ENCODE peak calls at places on chromosome 19, in four cellular contexts. One of them, this sample, is unnamed.

GRCh38 chr19:48962029-48962848 is 2.9 kb upstream of the FTL start:
- DNase-seq in GM23338: peak
- DNase-seq in A549: peak
- DNase-seq in CD4-positive, alpha-beta T cell: peak
- DNase-seq in this sample: peak

GRCh38 chr19:35228177-35228930 is at the start of gene FAM187B:
- DNase-seq in GM23338: no peak
- DNase-seq in A549: no peak
- DNase-seq in CD4-positive, alpha-beta T cell: no peak
- DNase-seq in this sample: peak

GRCh38 chr19:55179570-55180484 is at the start of gene SYT5:
- DNase-seq in CD4-positive, alpha-beta T cell: peak
- DNase-seq in A549: peak
- DNase-seq in GM23338: peak
- DNase-seq in this sample: peak

GRCh38 chr19:784541-784940 is 12.7 kb upstream of the PTBP1 start:
- DNase-seq in CD4-positive, alpha-beta T cell: no peak
- DNase-seq in A549: peak
- DNase-seq in GM23338: peak
- DNase-seq in this sample: no peak

GRCh38 chr19:31715249-31715944 is 366.2 kb upstream of the TSHZ3 start:
- DNase-seq in A549: no peak
- DNase-seq in GM23338: peak
- DNase-seq in CD4-positive, alpha-beta T cell: no peak
- DNase-seq in this sample: no peak

GRCh38 chr19:40801449-40802299 is 2.7 kb downstream of the EGLN2 start:
- DNase-seq in GM23338: no peak
- DNase-seq in A549: no peak
- DNase-seq in CD4-positive, alpha-beta T cell: no peak
- DNase-seq in this sample: no peak

GRCh38 chr19:57099199-57099661 is 20.6 kb upstream of the USP29 start:
- DNase-seq in CD4-positive, alpha-beta T cell: peak
- DNase-seq in GM23338: peak
- DNase-seq in A549: peak
- DNase-seq in this sample: peak

GRCh38 chr19:40348961-40349507 is 539 bp downstream of the PLD3 start:
- DNase-seq in CD4-positive, alpha-beta T cell: no peak
- DNase-seq in GM23338: peak
- DNase-seq in A549: peak
- DNase-seq in this sample: no peak

GRCh38 chr19:21328402-21328801 is 808 bp downstream of the ZNF708 start:
- DNase-seq in A549: no peak
- DNase-seq in CD4-positive, alpha-beta T cell: no peak
- DNase-seq in GM23338: peak
- DNase-seq in this sample: peak

GRCh38 chr19:44623626-44624025 is 10.3 kb downstream of the IGSF23 start:
- DNase-seq in CD4-positive, alpha-beta T cell: no peak
- DNase-seq in GM23338: no peak
- DNase-seq in A549: no peak
- DNase-seq in this sample: no peak

GRCh38 chr19:35673121-35673804 is 6.9 kb downstream of the UPK1A start:
- DNase-seq in CD4-positive, alpha-beta T cell: no peak
- DNase-seq in GM23338: peak
- DNase-seq in A549: peak
- DNase-seq in this sample: peak

GRCh38 chr19:38713227-38713649 is 31.0 kb downstream of the CAPN12 start:
- DNase-seq in A549: no peak
- DNase-seq in GM23338: no peak
- DNase-seq in CD4-positive, alpha-beta T cell: no peak
- DNase-seq in this sample: no peak

GRCh38 chr19:3671680-3672574 is 28.3 kb downstream of the PIP5K1C start:
- DNase-seq in CD4-positive, alpha-beta T cell: no peak
- DNase-seq in A549: no peak
- DNase-seq in GM23338: no peak
- DNase-seq in this sample: peak
- TF ChIP-seq CTCF in CD4-positive, alpha-beta T cell: no peak
- TF ChIP-seq CTCF in A549: no peak
- TF ChIP-seq CTCF in GM23338: no peak
- TF ChIP-seq CTCF in this sample: peak

DNA sequence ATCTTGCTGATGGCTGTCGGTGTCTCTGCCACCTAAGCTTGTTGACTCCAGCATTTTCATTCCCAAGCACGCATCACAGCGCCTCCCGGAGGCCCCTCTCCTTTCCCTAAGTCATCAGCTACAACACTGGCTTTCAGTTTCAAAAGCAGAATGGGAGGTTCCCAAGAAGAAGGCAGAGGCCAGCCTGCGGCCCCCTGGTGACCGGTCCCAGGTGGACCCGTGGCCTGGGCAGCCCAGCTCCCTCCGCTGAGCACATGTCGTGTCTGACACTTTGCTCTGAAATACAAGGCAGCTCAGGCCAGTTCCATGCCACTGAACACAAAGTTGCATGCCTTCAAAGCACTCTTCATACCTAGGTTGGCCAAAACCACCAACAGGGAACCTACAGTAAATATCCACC is 8.5 kb downstream of the MLLT1 start:
- DNase-seq in A549: no peak
- DNase-seq in GM23338: peak
- DNase-seq in CD4-positive, alpha-beta T cell: no peak
- DNase-seq in this sample: no peak
- TF ChIP-seq CTCF in A549: no peak
- TF ChIP-seq CTCF in GM23338: peak
- TF ChIP-seq CTCF in CD4-positive, alpha-beta T cell: no peak
- TF ChIP-seq CTCF in this sample: no peak

GRCh38 chr19:2758601-2759313 is 18.9 kb upstream of the SLC39A3 start:
- DNase-seq in A549: no peak
- DNase-seq in CD4-positive, alpha-beta T cell: no peak
- DNase-seq in GM23338: no peak
- DNase-seq in this sample: no peak

GRCh38 chr19:2755811-2756210 is 16.0 kb upstream of the SLC39A3 start:
- DNase-seq in GM23338: no peak
- DNase-seq in CD4-positive, alpha-beta T cell: no peak
- DNase-seq in A549: no peak
- DNase-seq in this sample: no peak

GRCh38 chr19:2755448-2755705 is 15.6 kb upstream of the SLC39A3 start:
- DNase-seq in CD4-positive, alpha-beta T cell: no peak
- DNase-seq in GM23338: no peak
- DNase-seq in A549: no peak
- DNase-seq in this sample: no peak

GRCh38 chr19:2756477-2756876 is 16.7 kb upstream of the SLC39A3 start:
- DNase-seq in A549: no peak
- DNase-seq in CD4-positive, alpha-beta T cell: no peak
- DNase-seq in GM23338: no peak
- DNase-seq in this sample: no peak

DNA sequence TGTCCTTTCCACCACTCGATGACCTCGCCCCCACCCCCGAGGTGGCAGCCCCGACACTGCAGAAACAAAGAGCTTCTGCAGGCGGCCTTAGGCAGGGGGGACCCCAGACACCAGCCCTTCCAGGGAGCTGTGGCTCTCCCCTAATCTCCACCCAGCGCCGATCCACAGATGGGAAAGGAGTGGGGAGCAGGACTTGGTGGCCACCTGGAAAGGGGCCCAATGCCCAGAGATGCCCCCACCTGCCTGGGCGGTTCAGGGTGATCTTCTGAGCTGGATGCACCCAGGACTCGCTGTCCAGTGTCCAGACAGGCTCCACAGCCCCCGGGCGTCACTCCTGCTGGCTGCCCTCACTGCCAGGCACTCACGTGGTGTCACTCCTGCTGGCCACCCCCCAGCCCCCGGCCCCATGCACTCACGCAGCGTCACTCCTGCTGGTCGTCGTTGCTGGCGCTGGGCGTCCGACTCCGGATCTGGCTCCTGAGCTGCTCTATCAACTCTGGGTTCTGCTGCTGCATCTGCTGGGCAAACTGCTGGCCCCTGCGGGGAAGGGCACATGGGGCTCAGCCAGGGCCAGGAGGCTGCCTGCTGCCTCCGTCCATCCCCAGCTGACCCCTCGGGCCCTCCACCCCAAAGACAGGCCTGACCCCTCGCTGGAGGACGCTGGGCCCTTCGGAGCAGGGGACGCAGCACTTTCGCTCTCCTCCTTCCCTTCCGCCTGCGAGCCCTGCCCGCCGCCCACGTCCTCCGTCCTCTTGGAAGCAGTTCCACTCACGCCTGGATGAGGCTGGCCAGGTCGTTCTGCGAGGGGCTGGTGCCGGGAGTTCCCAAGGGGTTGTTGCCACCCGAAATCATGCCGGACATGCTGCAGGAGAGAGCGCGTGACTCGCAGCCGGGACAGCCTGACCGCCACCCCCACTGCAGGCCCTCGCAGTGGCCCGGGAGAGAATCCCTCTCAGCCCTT is 17.4 kb upstream of the SLC39A3 start:
- DNase-seq in CD4-positive, alpha-beta T cell: no peak
- DNase-seq in A549: no peak
- DNase-seq in GM23338: no peak
- DNase-seq in this sample: no peak
- TF ChIP-seq CTCF in CD4-positive, alpha-beta T cell: no peak
- TF ChIP-seq CTCF in A549: no peak
- TF ChIP-seq CTCF in GM23338: no peak
- TF ChIP-seq CTCF in this sample: no peak

GRCh38 chr19:47414469-47414868 is 4.9 kb downstream of the MEIS3 start:
- DNase-seq in A549: no peak
- DNase-seq in CD4-positive, alpha-beta T cell: no peak
- DNase-seq in GM23338: peak
- DNase-seq in this sample: no peak
- TF ChIP-seq CTCF in A549: peak
- TF ChIP-seq CTCF in CD4-positive, alpha-beta T cell: no peak
- TF ChIP-seq CTCF in GM23338: peak
- TF ChIP-seq CTCF in this sample: no peak